ENCODE peak calls at places on chromosomes 1 and 21, in nine cellular contexts. S, Q, K, P, I, A, B, W and E are unnamed samples.

GRCh38 chr1:99465176-99465900 is 180.6 kb upstream of the PALMD start:
- DNase-seq in K (peak), P (no peak), I (no peak), W (peak), A (no peak), S (no peak), B (no peak), Q (no peak), E (peak)

GRCh38 chr1:151616505-151616849 is 4.6 kb downstream of the SNX27 start:
- DNase-seq in W (no peak), S (no peak), P (no peak), B (no peak), A (no peak), K (no peak), Q (no peak), I (no peak), E (peak)

GRCh38 chr1:11527541-11528452 is 48.8 kb downstream of the DISP3 start:
- DNase-seq in B (no peak), P (no peak), Q (no peak), S (no peak), W (no peak), K (no peak), A (no peak), I (no peak), E (no peak)

GRCh38 chr21:39788383-39788782 is 43.4 kb downstream of the IGSF5 start:
- DNase-seq in P (peak), B (peak), W (peak), K (peak), I (peak), A (peak), S (peak), Q (peak), E (peak)

GRCh38 chr1:153356392-153357075 is 1.1 kb upstream of the S100A9 start:
- DNase-seq in B (no peak), K (no peak), P (no peak), Q (no peak), S (no peak), A (no peak), I (no peak), W (no peak), E (no peak)

GRCh38 chr21:46425566-46425965 is 33.1 kb upstream of the DIP2A start:
- DNase-seq in B (no peak), W (no peak), A (no peak), I (no peak), S (no peak), Q (no peak), K (no peak), P (no peak), E (no peak)

GRCh38 chr1:28180310-28181305 is 4.1 kb upstream of the PTAFR start:
- DNase-seq in I (no peak), S (no peak), K (no peak), B (no peak), A (no peak), W (no peak), P (no peak), Q (no peak), E (no peak)

GRCh38 chr21:15065381-15066230 is 806 bp upstream of the NRIP1 start:
- DNase-seq in Q (no peak), K (peak), P (peak), W (peak), I (peak), B (peak), A (peak), S (peak), E (peak)

GRCh38 chr1:193189442-193190095 is 3.2 kb upstream of the B3GALT2 start:
- DNase-seq in W (no peak), K (no peak), I (peak), A (no peak), B (no peak), S (no peak), P (no peak), Q (no peak), E (no peak)